ENCODE peak calls at places on chromosome 10, in four cellular contexts. S, A, E and H are unnamed samples.

GRCh38 chr10:6050801-6051445 is 11.2 kb downstream of the IL2RA start:
- DNase-seq in S (peak), A (peak), E (peak), H (peak)

GRCh38 chr10:71696635-71697326 is 22.8 kb downstream of the C10orf105 start:
- DNase-seq in S (peak), A (peak), E (peak), H (peak)

GRCh38 chr10:61623101-61623500 is 39.6 kb upstream of the CABCOCO1 start:
- DNase-seq in S (no peak), A (no peak), E (no peak), H (no peak)

GRCh38 chr10:24350111-24350921 is 141.4 kb downstream of the KIAA1217 start:
- DNase-seq in S (no peak), A (peak), E (no peak), H (peak)

GRCh38 chr10:109934958-109935793 is 11.9 kb upstream of the XPNPEP1 start:
- DNase-seq in S (peak), A (peak), E (peak), H (peak)

GRCh38 chr10:43130756-43131155 is 7.5 kb upstream of the CSGALNACT2 start:
- DNase-seq in S (peak), A (no peak), E (no peak), H (no peak)

GRCh38 chr10:73991846-73992245 is 6.1 kb upstream of the VCL start:
- DNase-seq in S (no peak), A (no peak), E (no peak), H (no peak)

GRCh38 chr10:88995156-88995876 is 4.7 kb downstream of the FAS start:
- DNase-seq in S (peak), A (no peak), E (no peak), H (no peak)

GRCh38 chr10:11513727-11514126 is 97.7 kb downstream of the USP6NL start:
- DNase-seq in S (no peak), A (no peak), E (no peak), H (no peak)

GRCh38 chr10:35368485-35369048 is 32.3 kb downstream of the CCNY start:
- DNase-seq in S (no peak), A (no peak), E (no peak), H (no peak)

GRCh38 chr10:75483188-75483587 is 51.8 kb downstream of the LRMDA start:
- DNase-seq in S (no peak), A (no peak), E (no peak), H (no peak)

GRCh38 chr10:42955493-42955889 is 121.4 kb upstream of the RET start:
- DNase-seq in S (no peak), A (no peak), E (no peak), H (no peak)

GRCh38 chr10:44899450-44900080 is 11.6 kb upstream of the TMEM72 start:
- DNase-seq in S (no peak), A (no peak), E (no peak), H (no peak)

GRCh38 chr10:15719899-15720634 is at the start of gene ITGA8:
- DNase-seq in S (no peak), A (peak), E (no peak), H (peak)

GRCh38 chr10:43680035-43680434 is 31.4 kb upstream of the ZNF32 start:
- DNase-seq in S (peak), A (peak), E (peak), H (peak)

GRCh38 chr10:46267132-46267985 is 19.4 kb upstream of the ANTXRL start:
- DNase-seq in S (no peak), A (no peak), E (no peak), H (no peak)

GRCh38 chr10:34008641-34009040 is 674.2 kb upstream of the NRP1 start:
- DNase-seq in S (no peak), A (no peak), E (no peak), H (no peak)

GRCh38 chr10:48448796-48449195 is 142.3 kb downstream of the MAPK8 start:
- DNase-seq in S (peak), A (peak), E (peak), H (peak)

GRCh38 chr10:24928163-24928562 is 24.2 kb downstream of the PRTFDC1 start:
- DNase-seq in S (no peak), A (no peak), E (no peak), H (no peak)

GRCh38 chr10:43759216-43759615 is 110.5 kb upstream of the ZNF32 start:
- DNase-seq in S (no peak), A (no peak), E (no peak), H (no peak)

GRCh38 chr10:93152136-93152535 is 78.4 kb downstream of the CYP26A1 start:
- DNase-seq in S (peak), A (peak), E (peak), H (peak)

GRCh38 chr10:77653210-77653609 is 15.6 kb upstream of the KCNMA1 start:
- DNase-seq in S (no peak), A (no peak), E (no peak), H (no peak)

GRCh38 chr10:77644557-77645243 is 7.1 kb upstream of the KCNMA1 start:
- DNase-seq in S (peak), A (peak), E (no peak), H (peak)

GRCh38 chr10:77649333-77650331 is 12.0 kb upstream of the KCNMA1 start:
- DNase-seq in S (no peak), A (no peak), E (no peak), H (no peak)

GRCh38 chr10:77643795-77644468 is 6.3 kb upstream of the KCNMA1 start:
- DNase-seq in S (peak), A (peak), E (peak), H (peak)

DNA sequence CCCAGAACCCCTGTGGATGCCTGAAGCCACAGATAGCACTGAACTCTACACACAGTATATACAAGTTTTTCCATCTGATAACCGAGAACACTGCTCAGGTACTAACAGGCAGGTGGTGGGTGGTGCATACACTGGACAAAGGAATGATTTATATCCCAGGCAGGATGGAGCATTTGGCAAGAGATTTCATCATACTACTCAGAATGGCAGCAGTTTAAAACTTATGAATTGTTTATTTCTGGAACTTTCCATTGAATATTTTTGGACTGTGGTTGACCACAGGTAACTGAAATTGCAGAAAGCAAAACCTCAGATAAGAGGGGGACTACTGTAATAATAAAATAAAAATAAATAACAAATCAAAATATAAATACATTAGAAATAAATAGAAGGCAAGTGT is 10.9 kb upstream of the KCNMA1 start:
- DNase-seq in S (peak), A (no peak), E (peak), H (no peak)
- TF ChIP-seq CTCF in S (no peak), A (no peak), E (no peak), H (no peak)

GRCh38 chr10:119748871-119749270 is 23.0 kb downstream of the INPP5F start:
- DNase-seq in S (no peak), A (no peak), E (no peak), H (no peak)
- H3K4me3 ChIP-seq in S (no peak), A (no peak), E (no peak), H (no peak)

DNA sequence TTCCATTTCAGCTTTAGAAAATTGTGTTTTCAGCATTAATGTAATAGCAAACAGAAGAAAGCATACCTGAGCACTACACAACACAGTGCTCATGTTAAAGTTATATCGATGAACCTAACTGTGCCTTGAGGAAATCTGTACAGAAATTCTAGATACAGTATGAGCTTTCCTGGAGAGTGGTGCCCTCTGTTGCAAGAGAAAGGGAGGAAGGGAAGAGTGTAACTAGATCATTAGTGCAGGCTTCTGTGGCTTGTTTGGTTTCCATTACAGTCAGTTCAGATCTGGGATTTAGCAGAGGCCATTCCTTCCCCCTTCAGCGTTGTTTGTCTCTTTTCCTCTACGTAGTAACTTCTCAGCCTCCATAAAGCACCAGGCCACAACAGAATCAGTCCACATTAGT is 139.7 kb downstream of the HTR7 start:
- DNase-seq in S (no peak), A (peak), E (peak), H (peak)
- TF ChIP-seq CTCF in S (no peak), A (peak), E (peak), H (peak)

GRCh38 chr10:122464158-122464510 is 2.8 kb downstream of the HTRA1 start:
- DNase-seq in S (no peak), A (no peak), E (no peak), H (no peak)

GRCh38 chr10:122465401-122465800 is 4.0 kb downstream of the HTRA1 start:
- DNase-seq in S (no peak), A (no peak), E (no peak), H (no peak)

GRCh38 chr10:122462533-122463465 is 1.4 kb downstream of the HTRA1 start:
- DNase-seq in S (no peak), A (peak), E (peak), H (no peak)

GRCh38 chr10:122463466-122464157 is 2.3 kb downstream of the HTRA1 start:
- DNase-seq in S (no peak), A (no peak), E (no peak), H (no peak)

GRCh38 chr10:122464575-122464974 is 3.2 kb downstream of the HTRA1 start:
- DNase-seq in S (no peak), A (no peak), E (no peak), H (no peak)
- H3K4me3 ChIP-seq in S (no peak), A (no peak), E (no peak), H (no peak)

DNA sequence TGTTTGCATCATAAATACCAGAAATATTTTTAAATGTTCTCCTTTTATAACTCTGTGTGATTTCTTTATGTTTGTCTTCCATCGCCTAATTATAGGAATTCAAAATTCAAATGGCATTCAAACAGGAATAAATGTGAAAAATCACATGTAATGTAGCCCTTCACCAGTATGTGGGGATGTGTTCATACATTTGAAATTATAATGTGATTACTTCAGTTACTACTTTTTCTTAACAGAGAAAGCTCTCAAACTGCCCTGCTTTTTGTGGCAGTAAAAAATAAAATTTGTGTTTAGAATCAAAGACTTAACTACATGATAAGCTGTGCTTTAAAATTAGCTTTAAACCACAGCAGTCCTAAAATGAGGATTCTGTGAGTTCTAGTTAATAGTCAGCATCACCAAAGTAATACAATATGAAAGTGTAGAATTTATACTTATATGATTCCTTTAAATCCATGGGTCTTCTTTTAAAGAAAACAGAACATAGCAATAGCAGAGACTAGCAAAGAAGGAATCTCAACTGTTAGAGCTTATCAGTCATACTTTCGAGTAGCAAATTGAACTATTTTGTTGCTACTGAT is 7.8 kb upstream of the HERC4 start:
- DNase-seq in S (peak), A (peak), E (peak), H (no peak)
- TF ChIP-seq CTCF in S (no peak), A (peak), E (peak), H (peak)